ENCODE peak calls at places on chromosomes 16 and 17, in seven cellular contexts. One of them, this sample, is unnamed.
A peak's percentile ranks its signal among the peaks of the same experiment; 100 is the strongest.

GRCh38 chr17:320809-321385 is 31.7 kb downstream of the RPH3AL start:
- DNase-seq in stomach: no peak
- DNase-seq in right lobe of liver: no peak
- DNase-seq in GM12878: no peak
- DNase-seq in HCT116: no peak
- DNase-seq in A549: no peak
- DNase-seq in heart left ventricle: peak; percentile 24
- DNase-seq in this sample: no peak

GRCh38 chr17:17506181-17506741 is 10.1 kb upstream of the RASD1 start:
- DNase-seq in stomach: no peak
- DNase-seq in right lobe of liver: no peak
- DNase-seq in GM12878: no peak
- DNase-seq in HCT116: no peak
- DNase-seq in A549: no peak
- DNase-seq in heart left ventricle: no peak
- DNase-seq in this sample: no peak

GRCh38 chr17:50432125-50432762 is 6.2 kb downstream of the ACSF2 start:
- DNase-seq in stomach: no peak
- DNase-seq in right lobe of liver: no peak
- DNase-seq in GM12878: no peak
- DNase-seq in HCT116: no peak
- DNase-seq in A549: no peak
- DNase-seq in heart left ventricle: no peak
- DNase-seq in this sample: no peak

GRCh38 chr16:57042157-57043111 is 49.9 kb upstream of the CPNE2 start:
- DNase-seq in stomach: no peak
- DNase-seq in right lobe of liver: no peak
- DNase-seq in GM12878: peak; percentile 88
- DNase-seq in HCT116: no peak
- DNase-seq in A549: no peak
- DNase-seq in heart left ventricle: no peak
- DNase-seq in this sample: no peak

GRCh38 chr17:5331506-5331905 is 49.4 kb downstream of the RABEP1 start:
- DNase-seq in stomach: no peak
- DNase-seq in right lobe of liver: no peak
- DNase-seq in GM12878: no peak
- DNase-seq in HCT116: no peak
- DNase-seq in A549: no peak
- DNase-seq in heart left ventricle: no peak
- DNase-seq in this sample: no peak

GRCh38 chr17:67467500-67468481 is 90.7 kb downstream of the PITPNC1 start:
- DNase-seq in stomach: no peak
- DNase-seq in right lobe of liver: no peak
- DNase-seq in GM12878: no peak
- DNase-seq in HCT116: no peak
- DNase-seq in A549: no peak
- DNase-seq in heart left ventricle: no peak
- DNase-seq in this sample: no peak

GRCh38 chr17:63537001-63537400 is 13.3 kb upstream of the DCAF7 start:
- DNase-seq in stomach: no peak
- DNase-seq in right lobe of liver: no peak
- DNase-seq in GM12878: no peak
- DNase-seq in HCT116: no peak
- DNase-seq in A549: no peak
- DNase-seq in heart left ventricle: no peak
- DNase-seq in this sample: no peak

GRCh38 chr16:1635070-1635469 is 22.9 kb downstream of the CRAMP1 start:
- DNase-seq in stomach: no peak
- DNase-seq in right lobe of liver: no peak
- DNase-seq in GM12878: no peak
- DNase-seq in HCT116: no peak
- DNase-seq in A549: no peak
- DNase-seq in heart left ventricle: no peak
- DNase-seq in this sample: no peak

GRCh38 chr16:67504190-67505021 is 21.1 kb upstream of the AGRP start:
- DNase-seq in stomach: no peak
- DNase-seq in right lobe of liver: peak; percentile 50
- DNase-seq in GM12878: no peak
- DNase-seq in HCT116: no peak
- DNase-seq in A549: no peak
- DNase-seq in heart left ventricle: peak; percentile 72
- DNase-seq in this sample: no peak

GRCh38 chr16:17773698-17774101 is 302.9 kb upstream of the XYLT1 start:
- DNase-seq in stomach: no peak
- DNase-seq in right lobe of liver: no peak
- DNase-seq in GM12878: no peak
- DNase-seq in HCT116: no peak
- DNase-seq in A549: no peak
- DNase-seq in heart left ventricle: no peak
- DNase-seq in this sample: no peak

GRCh38 chr16:6081320-6081976 is 983.9 kb upstream of the EEF2KMT start:
- DNase-seq in stomach: no peak
- DNase-seq in right lobe of liver: no peak
- DNase-seq in GM12878: no peak
- DNase-seq in HCT116: no peak
- DNase-seq in A549: peak; percentile 7
- DNase-seq in heart left ventricle: no peak
- DNase-seq in this sample: no peak

GRCh38 chr16:28186752-28187151 is 25.0 kb downstream of the XPO6 start:
- DNase-seq in stomach: no peak
- DNase-seq in right lobe of liver: no peak
- DNase-seq in GM12878: no peak
- DNase-seq in HCT116: no peak
- DNase-seq in A549: no peak
- DNase-seq in heart left ventricle: no peak
- DNase-seq in this sample: no peak

GRCh38 chr17:64313577-64313976 is 50.5 kb upstream of the TEX2 start:
- DNase-seq in stomach: no peak
- DNase-seq in right lobe of liver: no peak
- DNase-seq in GM12878: no peak
- DNase-seq in HCT116: no peak
- DNase-seq in A549: no peak
- DNase-seq in heart left ventricle: no peak
- DNase-seq in this sample: no peak

GRCh38 chr16:51416921-51417320 is 265.9 kb upstream of the SALL1 start:
- DNase-seq in stomach: no peak
- DNase-seq in right lobe of liver: no peak
- DNase-seq in GM12878: no peak
- DNase-seq in HCT116: no peak
- DNase-seq in A549: no peak
- DNase-seq in heart left ventricle: no peak
- DNase-seq in this sample: no peak

GRCh38 chr17:45145035-45145389 is 3.3 kb upstream of the HEXIM1 start:
- DNase-seq in stomach: no peak
- DNase-seq in right lobe of liver: no peak
- DNase-seq in GM12878: no peak
- DNase-seq in HCT116: no peak
- DNase-seq in A549: no peak
- DNase-seq in heart left ventricle: no peak
- DNase-seq in this sample: peak; percentile 32

GRCh38 chr16:57620316-57621231 is 7.9 kb upstream of the ADGRG1 start:
- DNase-seq in stomach: peak; percentile 88
- DNase-seq in right lobe of liver: no peak
- DNase-seq in GM12878: no peak
- DNase-seq in HCT116: no peak
- DNase-seq in A549: no peak
- DNase-seq in heart left ventricle: no peak
- DNase-seq in this sample: peak; percentile 11

GRCh38 chr17:56699186-56699895 is 105.8 kb downstream of the NOG start:
- DNase-seq in stomach: peak; percentile 32
- DNase-seq in right lobe of liver: no peak
- DNase-seq in GM12878: no peak
- DNase-seq in HCT116: peak; percentile 98
- DNase-seq in A549: peak; percentile 99
- DNase-seq in heart left ventricle: peak; percentile 40
- DNase-seq in this sample: no peak

GRCh38 chr16:1612320-1613111 is at the start of gene CRAMP1:
- DNase-seq in stomach: no peak
- DNase-seq in right lobe of liver: peak; percentile 32
- DNase-seq in GM12878: no peak
- DNase-seq in HCT116: no peak
- DNase-seq in A549: peak; percentile 38
- DNase-seq in heart left ventricle: no peak
- DNase-seq in this sample: no peak

GRCh38 chr17:46013502-46014165 is 14.6 kb downstream of the STH start:
- DNase-seq in stomach: no peak
- DNase-seq in right lobe of liver: no peak
- DNase-seq in GM12878: no peak
- DNase-seq in HCT116: no peak
- DNase-seq in A549: no peak
- DNase-seq in heart left ventricle: no peak
- DNase-seq in this sample: no peak

GRCh38 chr17:8965394-8966168 is at the start of gene PIK3R5:
- DNase-seq in stomach: peak; percentile 65
- DNase-seq in right lobe of liver: peak; percentile 65
- DNase-seq in GM12878: no peak
- DNase-seq in HCT116: no peak
- DNase-seq in A549: no peak
- DNase-seq in heart left ventricle: peak; percentile 47
- DNase-seq in this sample: no peak

GRCh38 chr17:76493505-76494167 is 7.6 kb downstream of the RHBDF2 start:
- DNase-seq in stomach: peak; percentile 39
- DNase-seq in right lobe of liver: no peak
- DNase-seq in GM12878: no peak
- DNase-seq in HCT116: no peak
- DNase-seq in A549: no peak
- DNase-seq in heart left ventricle: no peak
- DNase-seq in this sample: no peak

GRCh38 chr17:15143524-15143923 is 121.6 kb downstream of the PMP22 start:
- DNase-seq in stomach: no peak
- DNase-seq in right lobe of liver: no peak
- DNase-seq in GM12878: no peak
- DNase-seq in HCT116: no peak
- DNase-seq in A549: no peak
- DNase-seq in heart left ventricle: no peak
- DNase-seq in this sample: no peak

GRCh38 chr16:2712063-2712441 is 8.0 kb downstream of the PRSS27 start:
- DNase-seq in stomach: no peak
- DNase-seq in right lobe of liver: peak; percentile 12
- DNase-seq in GM12878: no peak
- DNase-seq in HCT116: no peak
- DNase-seq in A549: no peak
- DNase-seq in heart left ventricle: no peak
- DNase-seq in this sample: no peak

DNA sequence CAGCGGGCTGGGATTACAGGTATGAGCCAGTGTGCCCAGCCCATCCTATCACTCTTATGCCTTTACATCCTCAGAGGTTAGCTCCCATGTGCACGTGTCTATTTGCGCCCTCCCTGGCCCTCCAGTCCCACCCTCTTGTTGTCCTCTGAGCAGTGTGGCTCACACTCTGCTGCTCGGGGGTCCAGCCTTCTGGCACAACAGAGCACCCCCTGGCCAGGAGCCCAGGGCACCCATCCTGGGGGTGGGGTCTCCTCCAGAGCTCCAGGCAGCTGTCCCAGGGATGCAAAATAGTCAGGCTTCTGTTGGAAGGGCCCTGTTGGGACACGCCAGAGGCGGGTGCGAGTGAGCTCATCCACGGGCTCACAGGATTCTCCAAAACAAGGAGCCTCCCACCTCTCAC is 11.7 kb upstream of the FAM83G start:
- DNase-seq in stomach: no peak
- DNase-seq in right lobe of liver: peak; percentile 14
- DNase-seq in GM12878: no peak
- DNase-seq in HCT116: no peak
- DNase-seq in A549: no peak
- DNase-seq in heart left ventricle: no peak
- DNase-seq in this sample: no peak
- H3K27ac ChIP-seq in stomach: no peak overlapping the region
- H3K27ac ChIP-seq in right lobe of liver: no peak overlapping the region
- H3K27ac ChIP-seq in GM12878: no peak overlapping the region
- H3K27ac ChIP-seq in HCT116: no peak overlapping the region
- H3K27ac ChIP-seq in A549: no peak overlapping the region
- H3K27ac ChIP-seq in heart left ventricle: no peak overlapping the region
- H3K27ac ChIP-seq in this sample: no peak overlapping the region

GRCh38 chr16:81712681-81713080 is 66.4 kb upstream of the PLCG2 start:
- DNase-seq in stomach: no peak
- DNase-seq in right lobe of liver: no peak
- DNase-seq in GM12878: no peak
- DNase-seq in HCT116: no peak
- DNase-seq in A549: no peak
- DNase-seq in heart left ventricle: no peak
- DNase-seq in this sample: no peak
- TF ChIP-seq POLR2A in stomach: no peak
- TF ChIP-seq POLR2A in right lobe of liver: no peak
- TF ChIP-seq POLR2A in GM12878: no peak
- TF ChIP-seq POLR2A in HCT116: no peak
- TF ChIP-seq POLR2A in A549: no peak
- TF ChIP-seq POLR2A in heart left ventricle: no peak
- TF ChIP-seq POLR2A in this sample: no peak

DNA sequence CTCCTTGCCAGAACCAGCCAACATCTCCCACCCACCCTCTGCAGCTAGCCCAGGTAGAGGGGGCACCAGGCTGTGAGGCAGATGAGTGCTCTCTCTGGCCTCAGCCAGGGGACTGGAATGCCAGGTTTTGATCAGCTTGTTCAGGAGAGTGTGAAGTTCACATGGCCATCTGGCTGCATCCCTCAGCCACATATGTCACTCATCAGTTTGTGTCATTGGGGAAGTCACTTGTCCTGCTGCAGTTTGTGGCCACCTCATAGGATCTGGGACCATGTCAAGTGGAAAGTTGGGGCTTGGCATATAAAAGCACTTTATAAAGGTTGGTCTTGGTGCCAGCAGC is 147.6 kb downstream of the SOCS1 start:
- DNase-seq in stomach: no peak
- DNase-seq in right lobe of liver: no peak
- DNase-seq in GM12878: no peak
- DNase-seq in HCT116: no peak
- DNase-seq in A549: no peak
- DNase-seq in heart left ventricle: no peak
- DNase-seq in this sample: no peak
- H3K4me1 ChIP-seq in stomach: peaks cover 47% of the 10 kb centered on the region
- H3K4me1 ChIP-seq in right lobe of liver: peaks cover 15% of the 10 kb centered on the region
- H3K4me1 ChIP-seq in GM12878: peaks cover 27% of the 10 kb centered on the region
- H3K4me1 ChIP-seq in HCT116: no peaks in the 10 kb centered on the region
- H3K4me1 ChIP-seq in A549: no peaks in the 10 kb centered on the region
- H3K4me1 ChIP-seq in heart left ventricle: no peaks in the 10 kb centered on the region
- H3K4me1 ChIP-seq in this sample: peaks cover 4% of the 10 kb centered on the region

DNA sequence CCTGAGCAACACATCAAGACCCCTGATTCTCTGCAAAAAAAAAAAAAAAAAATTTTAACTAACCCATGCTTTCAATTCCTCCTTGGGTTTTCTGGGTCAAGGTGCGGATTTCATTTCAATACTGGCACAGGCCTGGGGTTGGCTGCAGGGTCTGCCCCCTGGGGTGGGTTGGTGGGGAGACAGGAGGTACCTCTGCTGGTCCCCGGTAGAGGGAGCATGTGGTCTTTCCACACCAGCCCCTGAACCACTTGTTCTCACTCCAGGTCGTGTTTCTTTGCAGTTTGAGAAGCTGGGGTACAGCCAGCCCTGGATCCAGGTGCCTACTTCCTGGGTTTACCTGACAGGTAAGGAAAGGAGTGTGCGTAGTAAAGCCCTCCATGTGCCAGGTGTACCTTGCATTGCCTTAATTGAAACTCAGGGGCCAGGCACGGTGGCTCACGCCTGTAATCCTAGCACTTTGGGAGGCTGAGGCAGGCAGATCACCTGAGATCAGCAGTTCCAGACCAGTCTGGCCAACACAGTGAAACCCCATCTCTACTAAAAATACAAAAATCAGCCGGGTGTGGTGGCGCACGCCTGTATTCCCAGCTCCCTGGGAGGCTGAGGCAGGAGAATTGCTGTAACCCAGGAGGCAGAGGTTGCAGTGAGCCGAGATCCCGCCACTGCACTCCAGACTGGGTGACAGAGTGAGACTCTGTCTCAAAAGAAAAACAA is 21.8 kb downstream of the SDR42E2 start:
- DNase-seq in stomach: no peak
- DNase-seq in right lobe of liver: no peak
- DNase-seq in GM12878: no peak
- DNase-seq in HCT116: no peak
- DNase-seq in A549: no peak
- DNase-seq in heart left ventricle: no peak
- DNase-seq in this sample: no peak
- H3K27ac ChIP-seq in stomach: no peak overlapping the region
- H3K27ac ChIP-seq in right lobe of liver: no peak overlapping the region
- H3K27ac ChIP-seq in GM12878: no peak overlapping the region
- H3K27ac ChIP-seq in HCT116: no peak overlapping the region
- H3K27ac ChIP-seq in A549: no peak overlapping the region
- H3K27ac ChIP-seq in heart left ventricle: no peak overlapping the region
- H3K27ac ChIP-seq in this sample: no peak overlapping the region

This sample was measured in uterus.